ENCODE peak calls at places on chromosomes 2 and 18, in four cellular contexts. Z is heart left ventricle, A is HCT116, T is Peyer's patch. J is an unnamed sample.

GRCh38 chr2:58045580-58046334 is 849 bp upstream of the VRK2 start:
- DNase-seq in Z (peak; percentile 18), A (no peak), T (no peak), J (no peak)

GRCh38 chr2:83665894-83666293 is 793.2 kb downstream of the SUCLG1 start:
- DNase-seq in A (no peak), T (no peak), Z (no peak), J (no peak)

GRCh38 chr2:238925281-238925680 is 77.4 kb downstream of the TWIST2 start:
- DNase-seq in Z (peak; percentile 15), A (no peak), T (peak; percentile 22), J (no peak)

GRCh38 chr18:35775887-35776286 is 194.3 kb downstream of the GALNT1 start:
- DNase-seq in T (no peak), Z (no peak), A (no peak), J (no peak)

GRCh38 chr2:74588664-74589063 is 34.1 kb downstream of the DOK1 start:
- DNase-seq in T (no peak), A (no peak), Z (no peak), J (no peak)

GRCh38 chr2:233165895-233166661 is 85.4 kb upstream of the ATG16L1 start:
- DNase-seq in Z (peak; percentile 74), T (peak; percentile 71), A (no peak), J (no peak)

GRCh38 chr18:52334896-52335295 is 5.1 kb upstream of the DCC start:
- DNase-seq in T (no peak), Z (no peak), A (no peak), J (no peak)

GRCh38 chr2:238936162-238937052 is 88.5 kb downstream of the TWIST2 start:
- DNase-seq in T (no peak), A (no peak), Z (peak; percentile 8), J (no peak)

GRCh38 chr2:174247474-174248186 is 702 bp downstream of the OLA1 start:
- DNase-seq in T (peak; percentile 67), A (no peak), Z (no peak), J (no peak)

GRCh38 chr18:12840382-12840781 is 43.7 kb downstream of the PTPN2 start:
- DNase-seq in Z (no peak), A (no peak), T (no peak), J (no peak)

GRCh38 chr18:11074879-11075278 is 74.5 kb downstream of the PIEZO2 start:
- DNase-seq in Z (no peak), T (no peak), A (no peak), J (no peak)

GRCh38 chr2:64262068-64262467 is 117.8 kb upstream of the PELI1 start:
- DNase-seq in T (peak; percentile 87), A (no peak), Z (no peak), J (no peak)

GRCh38 chr18:26655614-26656400 is 107.5 kb upstream of the KCTD1 start:
- DNase-seq in T (no peak), Z (peak; percentile 68), A (no peak), J (no peak)

GRCh38 chr2:215671244-215671643 is 235.4 kb upstream of the FN1 start:
- DNase-seq in Z (no peak), A (no peak), T (no peak), J (no peak)

GRCh38 chr2:96806468-96807126 is 9.5 kb upstream of the CNNM3 start:
- DNase-seq in Z (no peak), T (peak; percentile 70), A (no peak), J (peak; percentile 51)

GRCh38 chr2:182804128-182804527 is 62.3 kb downstream of the FRZB start:
- DNase-seq in A (no peak), T (no peak), Z (no peak), J (no peak)

GRCh38 chr2:235773188-235773928 is 279.5 kb downstream of the AGAP1 start:
- DNase-seq in A (no peak), T (no peak), Z (no peak), J (no peak)

GRCh38 chr2:171889808-171890207 is 4.2 kb downstream of the SLC25A12 start:
- DNase-seq in Z (no peak), A (no peak), T (no peak), J (no peak)

GRCh38 chr2:171893824-171894611 is at the start of gene SLC25A12:
- DNase-seq in Z (peak; percentile 88), T (peak; percentile 91), A (peak; percentile 45), J (peak; percentile 62)

GRCh38 chr2:171894612-171894947 is 536 bp upstream of the SLC25A12 start:
- DNase-seq in A (no peak), T (no peak), Z (no peak), J (no peak)

GRCh38 chr2:171895781-171896180 is 1.7 kb upstream of the SLC25A12 start:
- DNase-seq in A (no peak), Z (no peak), T (no peak), J (no peak)

GRCh38 chr2:171893196-171893823 is 734 bp downstream of the SLC25A12 start:
- DNase-seq in T (no peak), A (no peak), Z (no peak), J (no peak)
- H3K4me3 ChIP-seq in T (peak overlapping the region; percentile 61), A (peak overlapping the region; percentile 100), Z (peak overlapping the region; percentile 75), J (peak overlapping the region; percentile 97)

GRCh38 chr2:240746671-240747070 is 55.0 kb downstream of the AQP12A start:
- DNase-seq in Z (no peak), T (no peak), A (no peak), J (no peak)
- H3K36me3 ChIP-seq in Z (no peaks in the 10 kb centered on the region), T (no peaks in the 10 kb centered on the region), A (no peaks in the 10 kb centered on the region), J (no peaks in the 10 kb centered on the region)

DNA sequence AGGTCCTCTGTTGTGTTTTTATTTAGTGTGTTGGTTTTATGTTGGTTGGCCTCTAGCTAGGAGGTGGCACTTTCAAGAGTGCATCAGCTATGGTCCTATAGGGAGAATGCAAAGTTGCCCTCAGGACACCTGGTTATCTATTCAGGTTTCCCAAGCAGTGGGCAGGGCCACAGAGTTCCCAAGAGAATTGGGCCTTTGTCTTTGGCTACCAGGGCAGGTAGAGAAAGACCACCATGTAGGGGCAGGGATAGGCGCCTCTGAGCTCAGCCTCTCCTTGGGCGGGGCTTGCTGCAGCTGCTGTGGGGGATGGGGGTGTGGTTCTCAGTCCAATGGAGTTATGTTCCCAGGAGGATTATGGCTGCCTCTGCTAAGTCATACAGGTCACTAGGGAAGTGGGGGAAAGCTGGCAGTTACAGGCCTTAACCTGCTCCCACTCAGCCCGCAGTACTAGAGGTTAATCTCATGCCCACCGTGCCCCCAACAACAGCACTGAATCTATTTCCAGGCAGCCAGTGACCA is 26.0 kb downstream of the ABCB11 start:
- DNase-seq in Z (no peak), A (no peak), T (no peak), J (no peak)
- H3K27ac ChIP-seq in Z (no peak overlapping the region), A (no peak overlapping the region), T (no peak overlapping the region), J (no peak overlapping the region)

GRCh38 chr18:78972930-78973331 is 6.7 kb upstream of the SALL3 start:
- DNase-seq in A (no peak), Z (no peak), T (no peak), J (no peak)
- H3K4me3 ChIP-seq in A (no peak overlapping the region), Z (no peak overlapping the region), T (no peak overlapping the region), J (no peak overlapping the region)

GRCh38 chr2:43958397-43959275 is 37.2 kb downstream of the LRPPRC start:
- DNase-seq in Z (no peak), A (no peak), T (no peak), J (no peak)
- H3K36me3 ChIP-seq in Z (peaks cover 99% of the 10 kb centered on the region), A (peaks cover 83% of the 10 kb centered on the region), T (no peaks in the 10 kb centered on the region), J (peaks cover 35% of the 10 kb centered on the region)

DNA sequence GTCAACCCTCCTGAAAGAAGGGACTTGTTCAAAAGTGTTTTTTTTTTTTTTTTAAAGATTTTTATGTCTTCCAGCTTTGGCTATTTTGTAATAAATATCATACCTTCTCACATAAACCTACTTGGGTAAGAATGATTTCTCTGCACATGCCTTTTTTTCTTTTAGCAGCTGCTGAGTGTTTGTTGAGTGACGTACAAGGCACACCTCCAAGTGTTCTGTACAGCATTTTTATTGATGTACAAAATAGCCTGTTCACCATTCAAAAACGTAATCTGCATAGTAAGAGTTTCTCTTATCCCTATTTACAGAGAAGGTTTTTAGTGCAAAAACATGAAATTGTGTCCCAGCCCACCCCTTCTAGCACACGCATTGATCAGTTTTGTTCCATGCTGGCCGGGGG is 77.6 kb downstream of the MEP1B start:
- DNase-seq in Z (no peak), A (no peak), T (no peak), J (no peak)
- H3K27ac ChIP-seq in Z (no peak overlapping the region), A (no peak overlapping the region), T (no peak overlapping the region), J (no peak overlapping the region)

GRCh38 chr2:29010946-29011649 is 30.0 kb downstream of the TOGARAM2 start:
- DNase-seq in T (peak; percentile 80), Z (peak; percentile 68), A (no peak), J (peak; percentile 60)
- H3K4me3 ChIP-seq in T (no peak overlapping the region), Z (no peak overlapping the region), A (no peak overlapping the region), J (peak overlapping the region; percentile 22)

GRCh38 chr2:99957724-99958123 is 184.7 kb downstream of the AFF3 start:
- DNase-seq in A (no peak), T (no peak), Z (no peak), J (no peak)
- H3K36me3 ChIP-seq in A (no peaks in the 10 kb centered on the region), T (no peaks in the 10 kb centered on the region), Z (no peaks in the 10 kb centered on the region), J (no peaks in the 10 kb centered on the region)

DNA sequence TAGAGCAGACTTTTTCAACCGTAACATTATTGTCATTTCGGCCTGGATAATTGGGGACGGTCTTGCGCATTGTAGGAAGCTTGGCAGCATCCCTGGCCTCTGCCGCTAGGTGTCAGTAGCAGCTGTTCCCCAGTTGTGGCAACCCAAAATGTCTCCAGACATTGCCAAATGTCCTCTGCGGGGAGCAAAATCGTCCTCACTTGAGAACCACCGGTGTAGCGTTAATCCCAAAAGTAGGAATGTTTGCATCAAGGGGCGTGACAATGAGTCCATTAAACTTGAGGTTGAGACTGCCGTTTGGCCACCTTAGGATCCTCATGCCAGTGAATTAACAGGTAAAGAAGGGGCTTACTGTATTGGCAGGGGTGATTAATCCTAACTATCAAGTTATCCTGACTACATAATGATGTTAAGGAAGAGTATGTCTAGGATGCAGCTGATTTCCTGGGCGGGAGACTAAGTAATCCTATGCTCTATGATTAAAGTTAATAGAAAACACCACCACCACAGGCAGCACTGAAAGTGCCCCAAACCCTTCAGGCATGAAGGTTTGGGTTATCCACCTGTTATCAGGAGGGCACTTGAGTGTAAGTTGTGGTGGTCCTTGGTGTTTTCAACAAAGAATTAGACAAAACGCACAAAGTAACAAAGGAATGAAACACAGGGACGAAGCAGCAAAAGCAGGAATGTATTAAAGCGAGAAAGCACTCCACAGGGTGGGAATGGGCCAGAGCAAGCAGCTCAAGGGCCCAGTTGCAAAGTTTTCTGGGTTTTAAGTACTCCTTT is 4.9 kb upstream of the ZC3H8 start:
- DNase-seq in A (peak; percentile 67), Z (peak; percentile 81), T (peak; percentile 93), J (peak; percentile 87)
- H3K27ac ChIP-seq in A (no peak overlapping the region), Z (no peak overlapping the region), T (no peak overlapping the region), J (no peak overlapping the region)